ENCODE peak calls at places on chromosomes 7 and 10, in six cellular contexts. T, D, O, C, K and Z are unnamed samples.

GRCh38 chr7:32958046-32959025 is 1.1 kb downstream of the FKBP9 start:
- DNase-seq in D (peak), O (peak), K (peak), C (peak), T (no peak), Z (no peak)

GRCh38 chr10:20767028-20767427 is 130.1 kb downstream of the NEBL start:
- DNase-seq in T (peak), O (peak), C (no peak), D (no peak), K (peak), Z (no peak)

GRCh38 chr10:114087255-114087654 is 43.6 kb downstream of the ADRB1 start:
- DNase-seq in K (no peak), C (no peak), D (no peak), O (no peak), T (no peak), Z (no peak)

GRCh38 chr10:28556142-28556541 is 23.2 kb downstream of the WAC start:
- DNase-seq in D (no peak), K (no peak), O (no peak), C (no peak), T (no peak), Z (no peak)

GRCh38 chr10:14380746-14381145 is 50.0 kb upstream of the FRMD4A start:
- DNase-seq in O (no peak), C (no peak), T (no peak), D (no peak), K (peak), Z (no peak)

GRCh38 chr7:28130277-28130676 is 50.3 kb downstream of the JAZF1 start:
- DNase-seq in K (no peak), T (no peak), C (no peak), O (peak), D (no peak), Z (no peak)

GRCh38 chr7:151245360-151246160 is 2.9 kb downstream of the SMARCD3 start:
- DNase-seq in D (no peak), C (peak), O (no peak), K (peak), T (peak), Z (peak)

GRCh38 chr7:29370531-29371314 is 176.1 kb downstream of the CHN2 start:
- DNase-seq in D (no peak), T (peak), K (peak), C (no peak), O (no peak), Z (no peak)

GRCh38 chr7:140475747-140476333 is 3.5 kb downstream of the MKRN1 start:
- DNase-seq in O (peak), D (no peak), T (peak), K (peak), C (no peak), Z (peak)

GRCh38 chr10:10141983-10142382 is 875.7 kb upstream of the CELF2 start:
- DNase-seq in T (no peak), D (no peak), C (no peak), O (no peak), K (no peak), Z (no peak)

GRCh38 chr7:27547401-27547800 is 115.3 kb downstream of the HIBADH start:
- DNase-seq in C (no peak), T (no peak), D (no peak), O (peak), K (no peak), Z (no peak)

GRCh38 chr10:58565256-58565655 is 52.6 kb downstream of the BICC1 start:
- DNase-seq in D (no peak), T (no peak), O (peak), K (no peak), C (no peak), Z (no peak)

GRCh38 chr7:51428226-51428887 is 111.7 kb upstream of the COBL start:
- DNase-seq in K (peak), D (no peak), C (no peak), T (peak), O (no peak), Z (peak)

GRCh38 chr10:56178210-56178609 is 182.8 kb downstream of the ZWINT start:
- DNase-seq in D (no peak), O (no peak), T (peak), K (peak), C (no peak), Z (no peak)

GRCh38 chr7:89002942-89003618 is 207.5 kb upstream of the TEX47 start:
- DNase-seq in O (no peak), K (no peak), T (no peak), D (no peak), C (no peak), Z (no peak)

DNA sequence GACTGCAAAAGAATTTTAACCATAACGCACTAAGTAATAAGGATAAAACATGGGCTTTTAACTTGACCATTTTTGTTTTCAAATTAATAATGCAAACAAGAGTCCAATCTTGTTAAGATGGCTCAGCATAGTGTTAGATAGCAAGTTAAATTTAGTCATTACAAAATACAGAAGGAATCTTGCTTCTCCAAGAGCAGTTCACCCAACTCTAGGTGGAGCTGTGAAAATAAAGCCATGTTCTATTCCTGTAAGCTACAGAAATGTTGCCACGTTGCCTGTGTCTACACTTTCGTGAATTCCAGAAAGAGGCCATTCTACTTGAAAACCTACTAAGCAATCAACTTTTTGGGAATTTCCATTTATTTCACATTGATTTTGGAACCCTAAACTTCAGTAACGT is 191.9 kb downstream of the SFMBT2 start:
- DNase-seq in C (no peak), T (peak), K (peak), O (no peak), D (no peak), Z (no peak)
- TF ChIP-seq CTCF in C (no peak), T (peak), K (no peak), O (no peak), D (no peak), Z (no peak)

GRCh38 chr7:123367508-123368122 is 166.8 kb downstream of the IQUB start:
- DNase-seq in O (peak), T (peak), D (no peak), C (no peak), K (peak), Z (peak)
- TF ChIP-seq CTCF in O (peak), T (peak), D (peak), C (peak), K (peak), Z (peak)

GRCh38 chr10:124029559-124029958 is 63.8 kb downstream of the CHST15 start:
- DNase-seq in D (no peak), K (no peak), T (no peak), O (no peak), C (no peak), Z (no peak)

GRCh38 chr10:124027306-124028050 is 65.9 kb downstream of the CHST15 start:
- DNase-seq in D (no peak), K (no peak), C (no peak), O (no peak), T (no peak), Z (no peak)

GRCh38 chr10:124030711-124031110 is 62.7 kb downstream of the CHST15 start:
- DNase-seq in T (no peak), C (no peak), D (no peak), O (no peak), K (no peak), Z (no peak)

GRCh38 chr10:124030061-124030460 is 63.3 kb downstream of the CHST15 start:
- DNase-seq in T (no peak), D (no peak), C (no peak), O (no peak), K (no peak), Z (no peak)

GRCh38 chr10:124028700-124029487 is 64.5 kb downstream of the CHST15 start:
- DNase-seq in O (no peak), C (no peak), D (no peak), K (no peak), T (no peak), Z (no peak)
- TF ChIP-seq CTCF in O (no peak), C (no peak), D (no peak), K (no peak), T (no peak), Z (no peak)

GRCh38 chr10:108586424-108586823 is 1336.9 kb downstream of the XPNPEP1 start:
- DNase-seq in K (no peak), D (no peak), O (no peak), T (no peak), C (no peak), Z (no peak)
- TF ChIP-seq CTCF in K (no peak), D (no peak), O (no peak), T (no peak), C (no peak), Z (no peak)